ENCODE peak calls at places on chromosome 1, in seven cellular contexts. U is ovary, J is A549, H is upper lobe of left lung, G is sigmoid colon, A is suprapubic skin, V is tibial nerve. E is an unnamed sample.
A peak's percentile ranks its signal among the peaks of the same experiment; 100 is the strongest.

GRCh38 chr1:76186617-76187016 is 112.1 kb downstream of the ST6GALNAC3 start:
- DNase-seq in H (no peak), A (no peak), J (no peak), G (no peak), U (no peak), V (no peak), E (no peak)

GRCh38 chr1:25676488-25676887 is 59.9 kb downstream of the MAN1C1 start:
- DNase-seq in G (no peak), U (no peak), J (no peak), A (no peak), H (peak; percentile 47), V (no peak), E (no peak)

GRCh38 chr1:83998599-83999315 is at the start of gene TTLL7:
- DNase-seq in A (peak; percentile 77), G (peak; percentile 86), U (peak; percentile 60), V (no peak), H (peak; percentile 75), J (peak; percentile 33), E (peak; percentile 80)

GRCh38 chr1:8343464-8344001 is 25.6 kb downstream of the SLC45A1 start:
- DNase-seq in J (peak; percentile 58), H (peak; percentile 58), V (peak; percentile 66), U (peak; percentile 83), G (peak; percentile 95), A (peak; percentile 90), E (peak; percentile 65)

GRCh38 chr1:234629026-234629425 is 19.0 kb upstream of the IRF2BP2 start:
- DNase-seq in V (no peak), U (no peak), G (no peak), J (no peak), H (no peak), A (no peak), E (no peak)

GRCh38 chr1:15546641-15547040 is 20.0 kb downstream of the DNAJC16 start:
- DNase-seq in V (no peak), U (no peak), H (no peak), A (no peak), G (no peak), J (no peak), E (no peak)

GRCh38 chr1:156895408-156895874 is 1.9 kb downstream of the PEAR1 start:
- DNase-seq in G (no peak), A (no peak), J (no peak), U (no peak), V (peak; percentile 40), H (no peak), E (no peak)

GRCh38 chr1:59229138-59229537 is 67.8 kb upstream of the FGGY start:
- DNase-seq in A (no peak), G (no peak), H (no peak), V (no peak), J (no peak), U (no peak), E (no peak)

GRCh38 chr1:75796376-75797272 is at the start of gene MSH4:
- DNase-seq in H (no peak), G (no peak), J (no peak), V (no peak), U (no peak), A (no peak), E (no peak)

GRCh38 chr1:213987876-213988638 is at the start of gene PROX1:
- DNase-seq in V (peak; percentile 72), A (peak; percentile 90), U (peak; percentile 86), J (peak; percentile 86), G (peak; percentile 95), H (peak; percentile 60), E (peak; percentile 78)

GRCh38 chr1:184387871-184388670 is 1.2 kb downstream of the C1orf21 start:
- DNase-seq in V (peak; percentile 57), H (peak; percentile 58), U (peak; percentile 51), G (peak; percentile 74), A (no peak), J (no peak), E (peak; percentile 53)

GRCh38 chr1:224435318-224435763 is 744 bp upstream of the WDR26 start:
- DNase-seq in J (peak; percentile 17), U (no peak), G (no peak), V (peak; percentile 14), A (no peak), H (no peak), E (no peak)

GRCh38 chr1:108880850-108881249 is 4.1 kb downstream of the GPSM2 start:
- DNase-seq in A (no peak), H (no peak), G (no peak), U (no peak), V (no peak), J (no peak), E (no peak)

GRCh38 chr1:202046748-202047708 is 36.6 kb downstream of the ELF3 start:
- DNase-seq in U (no peak), V (no peak), J (peak; percentile 83), H (no peak), A (no peak), G (no peak), E (peak; percentile 55)

GRCh38 chr1:203672354-203672753 is 45.7 kb downstream of the ATP2B4 start:
- DNase-seq in H (no peak), V (no peak), U (no peak), A (no peak), J (no peak), G (peak; percentile 94), E (peak; percentile 46)

GRCh38 chr1:8214501-8215173 is 103.3 kb upstream of the SLC45A1 start:
- DNase-seq in J (no peak), A (no peak), H (no peak), V (no peak), G (no peak), U (no peak), E (no peak)

GRCh38 chr1:235011064-235011598 is 117.5 kb downstream of the TOMM20 start:
- DNase-seq in V (no peak), A (peak; percentile 30), U (no peak), H (no peak), G (no peak), J (no peak), E (no peak)

GRCh38 chr1:2561898-2562895 is 6.0 kb downstream of the TNFRSF14 start:
- DNase-seq in H (no peak), A (no peak), J (no peak), G (no peak), V (no peak), U (no peak), E (no peak)

GRCh38 chr1:2566106-2567045 is 10.2 kb downstream of the TNFRSF14 start:
- DNase-seq in A (peak; percentile 60), H (no peak), U (no peak), G (no peak), J (no peak), V (no peak), E (no peak)

GRCh38 chr1:2563205-2563604 is 7.0 kb downstream of the TNFRSF14 start:
- DNase-seq in U (no peak), H (no peak), J (no peak), V (no peak), A (no peak), G (no peak), E (no peak)

GRCh38 chr1:2564815-2565415 is 8.7 kb downstream of the TNFRSF14 start:
- DNase-seq in J (no peak), G (no peak), U (no peak), H (no peak), A (no peak), V (no peak), E (no peak)

DNA sequence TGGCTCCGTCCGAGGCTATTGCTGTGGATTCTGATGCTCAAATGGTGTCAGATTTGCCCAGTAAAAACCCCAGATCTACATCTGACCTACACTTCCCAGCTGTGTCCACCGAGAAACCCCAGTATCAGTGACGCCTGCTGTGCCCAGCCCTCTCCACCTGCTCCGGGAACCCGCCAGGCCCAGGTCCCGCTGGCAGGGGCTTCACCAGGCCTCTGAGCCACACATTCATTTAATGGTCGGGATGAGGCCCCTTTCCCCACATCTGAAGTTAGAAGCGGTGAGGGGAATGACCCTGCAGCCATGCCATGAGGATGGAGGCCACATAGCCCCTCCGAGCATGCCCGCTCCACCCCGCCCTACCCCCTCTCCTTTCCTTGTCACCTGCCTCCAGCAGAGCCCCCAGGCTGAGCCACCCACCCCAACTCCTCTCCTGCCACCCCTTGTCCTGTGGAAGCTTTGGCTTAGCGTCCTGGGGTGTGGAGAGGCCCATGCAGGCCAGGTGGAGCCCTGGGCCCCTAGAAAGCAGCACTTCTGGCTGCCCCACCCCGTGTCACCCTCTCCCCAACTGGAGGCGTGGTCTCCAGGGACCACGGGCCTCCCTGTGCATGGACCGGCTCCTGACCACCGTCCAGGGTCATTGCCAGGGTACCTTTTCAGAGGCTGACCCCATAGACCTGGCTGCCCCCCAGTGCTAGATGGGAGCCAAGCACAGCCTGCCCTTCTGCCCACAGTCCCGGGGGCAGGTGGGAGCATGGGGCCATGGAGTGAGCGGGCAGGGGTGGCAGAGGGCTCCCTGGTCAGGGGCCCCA is 8.0 kb downstream of the TNFRSF14 start:
- DNase-seq in V (no peak), H (no peak), J (no peak), U (no peak), A (no peak), G (no peak), E (no peak)
- TF ChIP-seq EP300 in V (no peak), H (no peak), J (no peak), U (no peak), A (no peak), G (no peak), E (no peak)

GRCh38 chr1:31652891-31653489 is 8.3 kb upstream of the PEF1 start:
- DNase-seq in A (no peak), H (peak; percentile 56), J (no peak), V (no peak), U (no peak), G (no peak), E (no peak)
- H3K27ac ChIP-seq in A (no peak overlapping the region), H (no peak overlapping the region), J (no peak overlapping the region), V (no peak overlapping the region), U (no peak overlapping the region), G (no peak overlapping the region), E (no peak overlapping the region)

GRCh38 chr1:80987106-80987505 is 813.6 kb upstream of the ADGRL2 start:
- DNase-seq in V (no peak), H (no peak), G (no peak), U (no peak), A (no peak), J (no peak), E (no peak)

DNA sequence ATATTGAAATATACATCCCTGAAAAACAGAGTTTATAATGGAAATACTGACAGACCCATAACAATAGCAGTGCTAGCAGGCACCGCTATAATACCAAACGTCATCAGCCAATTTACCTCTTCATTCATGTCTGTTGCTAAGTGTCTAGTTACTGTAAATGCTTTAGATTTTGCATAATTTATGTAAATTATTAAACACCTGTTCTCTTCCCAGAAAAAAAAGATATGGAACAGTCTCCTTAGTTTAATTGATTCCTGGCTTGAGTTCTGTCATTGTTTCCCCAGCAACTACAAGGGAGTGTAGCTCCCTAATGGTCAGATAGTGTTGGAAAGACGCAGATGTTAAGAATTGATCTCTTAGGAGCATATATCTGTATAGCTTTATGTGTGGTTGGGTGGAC is 817.9 kb upstream of the ADGRL2 start:
- DNase-seq in H (no peak), U (no peak), G (no peak), J (no peak), V (no peak), A (no peak), E (no peak)
- TF ChIP-seq EP300 in H (no peak), U (no peak), G (no peak), J (no peak), V (no peak), A (no peak), E (no peak)

GRCh38 chr1:209800984-209801834 is 4.7 kb downstream of the IRF6 start:
- DNase-seq in U (no peak), J (no peak), V (peak; percentile 64), H (no peak), A (no peak), G (peak; percentile 67), E (no peak)
- H3K27ac ChIP-seq in U (no peak overlapping the region), J (no peak overlapping the region), V (peak overlapping the region; percentile 63), H (no peak overlapping the region), A (no peak overlapping the region), G (no peak overlapping the region), E (no peak overlapping the region)

E was measured in transverse colon.